ENCODE peak calls at places on chromosomes 2 and 18, in seven cellular contexts. One of them, this sample, is unnamed.

GRCh38 chr18:37309059-37309458 is 256.5 kb downstream of the CELF4 start:
- DNase-seq in uterus: no peak
- DNase-seq in activated B cell treated with CpG ODN at 0.5 μM for 24 hours: no peak
- DNase-seq in GM23338: no peak
- DNase-seq in glutamatergic neuron: no peak
- DNase-seq in nephron progenitor cell: no peak
- DNase-seq in astrocyte of the cerebellum: no peak
- DNase-seq in this sample: no peak

GRCh38 chr18:10424576-10425314 is 29.7 kb upstream of the APCDD1 start:
- DNase-seq in uterus: peak; percentile 76
- DNase-seq in activated B cell treated with CpG ODN at 0.5 μM for 24 hours: no peak
- DNase-seq in GM23338: no peak
- DNase-seq in glutamatergic neuron: no peak
- DNase-seq in nephron progenitor cell: no peak
- DNase-seq in astrocyte of the cerebellum: no peak
- DNase-seq in this sample: no peak

GRCh38 chr2:154713605-154714004 is 15.1 kb downstream of the KCNJ3 start:
- DNase-seq in uterus: no peak
- DNase-seq in activated B cell treated with CpG ODN at 0.5 μM for 24 hours: no peak
- DNase-seq in GM23338: peak; percentile 4
- DNase-seq in glutamatergic neuron: peak; percentile 24
- DNase-seq in nephron progenitor cell: no peak
- DNase-seq in astrocyte of the cerebellum: no peak
- DNase-seq in this sample: no peak

GRCh38 chr18:658947-659533 is 1.6 kb downstream of the TYMS start:
- DNase-seq in uterus: no peak
- DNase-seq in activated B cell treated with CpG ODN at 0.5 μM for 24 hours: no peak
- DNase-seq in GM23338: no peak
- DNase-seq in glutamatergic neuron: no peak
- DNase-seq in nephron progenitor cell: no peak
- DNase-seq in astrocyte of the cerebellum: no peak
- DNase-seq in this sample: no peak

GRCh38 chr18:59493019-59493418 is 134.0 kb upstream of the LMAN1 start:
- DNase-seq in uterus: no peak
- DNase-seq in activated B cell treated with CpG ODN at 0.5 μM for 24 hours: no peak
- DNase-seq in GM23338: no peak
- DNase-seq in glutamatergic neuron: no peak
- DNase-seq in nephron progenitor cell: no peak
- DNase-seq in astrocyte of the cerebellum: no peak
- DNase-seq in this sample: no peak

GRCh38 chr2:213847316-213847715 is 563.1 kb downstream of the SPAG16 start:
- DNase-seq in uterus: no peak
- DNase-seq in activated B cell treated with CpG ODN at 0.5 μM for 24 hours: no peak
- DNase-seq in GM23338: no peak
- DNase-seq in glutamatergic neuron: no peak
- DNase-seq in nephron progenitor cell: no peak
- DNase-seq in astrocyte of the cerebellum: no peak
- DNase-seq in this sample: no peak

GRCh38 chr2:176122633-176123482 is at the start of gene HOXD9:
- DNase-seq in uterus: peak; percentile 81
- DNase-seq in activated B cell treated with CpG ODN at 0.5 μM for 24 hours: no peak
- DNase-seq in GM23338: no peak
- DNase-seq in glutamatergic neuron: peak; percentile 79
- DNase-seq in nephron progenitor cell: peak; percentile 76
- DNase-seq in astrocyte of the cerebellum: no peak
- DNase-seq in this sample: no peak

GRCh38 chr2:164847966-164848365 is 6.3 kb upstream of the COBLL1 start:
- DNase-seq in uterus: no peak
- DNase-seq in activated B cell treated with CpG ODN at 0.5 μM for 24 hours: no peak
- DNase-seq in GM23338: no peak
- DNase-seq in glutamatergic neuron: no peak
- DNase-seq in nephron progenitor cell: no peak
- DNase-seq in astrocyte of the cerebellum: no peak
- DNase-seq in this sample: no peak

GRCh38 chr2:69994166-69994565 is 32.7 kb upstream of the ASPRV1 start:
- DNase-seq in uterus: peak; percentile 1
- DNase-seq in activated B cell treated with CpG ODN at 0.5 μM for 24 hours: no peak
- DNase-seq in GM23338: no peak
- DNase-seq in glutamatergic neuron: no peak
- DNase-seq in nephron progenitor cell: no peak
- DNase-seq in astrocyte of the cerebellum: no peak
- DNase-seq in this sample: no peak

GRCh38 chr2:47034973-47035609 is 119.5 kb upstream of the MCFD2 start:
- DNase-seq in uterus: no peak
- DNase-seq in activated B cell treated with CpG ODN at 0.5 μM for 24 hours: peak; percentile 32
- DNase-seq in GM23338: peak; percentile 57
- DNase-seq in glutamatergic neuron: no peak
- DNase-seq in nephron progenitor cell: no peak
- DNase-seq in astrocyte of the cerebellum: peak; percentile 46
- DNase-seq in this sample: peak; percentile 83

GRCh38 chr18:74623047-74623816 is 25.6 kb downstream of the ZNF407 start:
- DNase-seq in uterus: no peak
- DNase-seq in activated B cell treated with CpG ODN at 0.5 μM for 24 hours: no peak
- DNase-seq in GM23338: peak; percentile 79
- DNase-seq in glutamatergic neuron: no peak
- DNase-seq in nephron progenitor cell: no peak
- DNase-seq in astrocyte of the cerebellum: no peak
- DNase-seq in this sample: no peak

GRCh38 chr2:229154381-229154780 is 116.7 kb downstream of the PID1 start:
- DNase-seq in uterus: no peak
- DNase-seq in activated B cell treated with CpG ODN at 0.5 μM for 24 hours: no peak
- DNase-seq in GM23338: no peak
- DNase-seq in glutamatergic neuron: no peak
- DNase-seq in nephron progenitor cell: no peak
- DNase-seq in astrocyte of the cerebellum: peak; percentile 87
- DNase-seq in this sample: no peak

GRCh38 chr2:55618025-55618648 is 715 bp upstream of the PPP4R3B start:
- DNase-seq in uterus: no peak
- DNase-seq in activated B cell treated with CpG ODN at 0.5 μM for 24 hours: no peak
- DNase-seq in GM23338: no peak
- DNase-seq in glutamatergic neuron: no peak
- DNase-seq in nephron progenitor cell: no peak
- DNase-seq in astrocyte of the cerebellum: no peak
- DNase-seq in this sample: no peak

GRCh38 chr2:55620123-55620779 is 2.8 kb upstream of the PPP4R3B start:
- DNase-seq in uterus: no peak
- DNase-seq in activated B cell treated with CpG ODN at 0.5 μM for 24 hours: no peak
- DNase-seq in GM23338: peak; percentile 55
- DNase-seq in glutamatergic neuron: peak; percentile 33
- DNase-seq in nephron progenitor cell: no peak
- DNase-seq in astrocyte of the cerebellum: no peak
- DNase-seq in this sample: no peak

GRCh38 chr2:55616509-55617159 is 788 bp downstream of the PPP4R3B start:
- DNase-seq in uterus: no peak
- DNase-seq in activated B cell treated with CpG ODN at 0.5 μM for 24 hours: no peak
- DNase-seq in GM23338: peak; percentile 49
- DNase-seq in glutamatergic neuron: no peak
- DNase-seq in nephron progenitor cell: no peak
- DNase-seq in astrocyte of the cerebellum: peak; percentile 52
- DNase-seq in this sample: no peak

GRCh38 chr2:55618649-55619055 is 1.2 kb upstream of the PPP4R3B start:
- DNase-seq in uterus: peak; percentile 37
- DNase-seq in activated B cell treated with CpG ODN at 0.5 μM for 24 hours: peak; percentile 29
- DNase-seq in GM23338: peak; percentile 73
- DNase-seq in glutamatergic neuron: peak; percentile 58
- DNase-seq in nephron progenitor cell: peak; percentile 41
- DNase-seq in astrocyte of the cerebellum: no peak
- DNase-seq in this sample: peak; percentile 69

DNA sequence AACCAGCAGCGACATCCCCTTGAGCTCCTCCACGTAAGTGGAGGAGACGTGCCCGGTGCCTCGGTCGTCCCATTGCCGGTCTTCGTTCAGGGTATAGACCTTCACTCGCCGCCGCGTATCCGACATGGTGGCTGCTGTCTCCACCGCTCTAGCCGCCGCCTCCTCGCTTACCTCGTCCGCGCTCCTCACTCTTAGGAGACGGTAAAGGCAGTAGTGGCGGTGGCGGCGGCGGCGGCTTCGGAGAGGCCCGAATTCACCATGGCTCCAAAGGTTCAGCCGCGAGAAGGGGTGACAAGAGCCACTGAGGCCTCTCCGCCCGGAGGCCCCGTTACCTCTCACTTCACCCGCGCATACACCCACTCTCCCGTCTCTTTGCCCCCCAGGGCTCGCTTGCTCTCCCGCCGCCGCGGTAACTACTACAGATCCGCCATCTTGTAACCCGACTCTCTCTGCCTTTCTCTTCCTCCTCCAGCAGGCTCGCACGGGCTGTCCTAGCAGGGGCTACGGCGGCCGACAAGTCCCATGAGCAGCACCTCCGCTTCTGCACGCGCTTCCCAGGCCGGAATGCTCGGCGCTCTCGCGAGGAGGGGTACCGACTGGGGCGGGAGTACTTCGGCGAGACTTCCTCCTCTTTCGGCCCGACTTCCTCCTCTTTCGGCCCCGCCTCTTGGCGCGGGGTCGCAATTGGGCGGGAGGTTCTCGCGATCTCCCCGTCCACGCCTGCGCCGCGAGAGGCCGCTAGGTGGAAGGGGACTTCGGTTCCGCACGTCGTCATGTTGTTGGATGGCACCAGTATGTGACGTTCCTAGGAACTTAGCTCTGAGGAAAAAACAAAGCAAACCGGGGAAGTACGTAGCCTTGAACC is at the start of gene PPP4R3B:
- DNase-seq in uterus: peak; percentile 100
- DNase-seq in activated B cell treated with CpG ODN at 0.5 μM for 24 hours: peak; percentile 96
- DNase-seq in GM23338: peak; percentile 99
- DNase-seq in glutamatergic neuron: peak; percentile 98
- DNase-seq in nephron progenitor cell: peak; percentile 96
- DNase-seq in astrocyte of the cerebellum: peak; percentile 99
- DNase-seq in this sample: peak; percentile 98
- TF ChIP-seq CTCF in uterus: peak; percentile 31
- TF ChIP-seq CTCF in activated B cell treated with CpG ODN at 0.5 μM for 24 hours: no peak
- TF ChIP-seq CTCF in GM23338: peak; percentile 19
- TF ChIP-seq CTCF in glutamatergic neuron: peak; percentile 67
- TF ChIP-seq CTCF in nephron progenitor cell: no peak
- TF ChIP-seq CTCF in astrocyte of the cerebellum: peak; percentile 59
- TF ChIP-seq CTCF in this sample: no peak

DNA sequence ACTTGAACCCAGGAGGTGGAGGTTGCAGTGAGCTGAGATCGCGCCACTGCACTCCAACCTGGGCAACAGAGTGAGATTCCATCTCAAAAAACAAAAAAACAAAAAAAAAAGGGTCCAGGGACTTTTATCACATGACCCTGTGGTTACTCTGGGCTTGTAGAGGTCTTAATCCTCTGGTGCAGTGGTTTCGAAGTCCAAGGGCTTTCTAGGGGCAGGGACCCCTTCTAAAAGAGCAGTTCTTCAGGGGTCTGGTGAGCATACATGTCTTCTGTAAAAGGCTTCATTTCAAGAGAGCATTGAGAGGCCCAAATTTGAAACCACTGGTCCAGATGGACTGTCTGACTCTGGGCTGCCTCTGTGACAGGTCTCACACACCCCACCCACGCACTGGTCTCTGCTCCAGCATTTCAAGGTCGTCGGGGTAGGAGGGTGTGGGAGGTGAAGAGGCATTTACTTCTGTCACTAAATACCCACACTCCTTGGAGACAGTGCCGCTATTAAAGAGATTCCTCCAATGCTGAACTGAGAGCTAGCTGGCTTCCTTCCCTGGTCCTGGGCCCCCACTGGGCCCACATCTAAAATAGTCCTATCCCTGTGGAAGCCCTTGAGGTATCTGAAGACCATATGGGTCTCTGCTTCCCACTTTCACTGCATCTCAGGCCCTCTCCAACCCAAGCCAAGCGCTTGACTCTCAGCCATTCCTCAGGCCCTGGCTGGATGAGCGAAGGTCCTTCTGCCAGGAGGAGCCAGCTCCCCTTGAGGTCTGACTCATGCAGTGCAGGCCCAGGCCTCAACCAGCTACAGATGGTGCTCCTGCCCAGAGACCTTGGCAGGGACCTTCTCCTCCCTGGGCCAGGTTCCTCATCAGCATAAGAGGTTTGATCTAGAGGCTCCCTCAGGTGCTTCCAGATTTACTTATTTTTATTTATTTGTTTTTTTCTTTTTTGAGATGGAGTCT is 44.8 kb downstream of the PAX8 start:
- DNase-seq in uterus: no peak
- DNase-seq in activated B cell treated with CpG ODN at 0.5 μM for 24 hours: no peak
- DNase-seq in GM23338: no peak
- DNase-seq in glutamatergic neuron: no peak
- DNase-seq in nephron progenitor cell: no peak
- DNase-seq in astrocyte of the cerebellum: no peak
- DNase-seq in this sample: no peak
- TF ChIP-seq CTCF in uterus: no peak
- TF ChIP-seq CTCF in activated B cell treated with CpG ODN at 0.5 μM for 24 hours: no peak
- TF ChIP-seq CTCF in GM23338: peak; percentile 2
- TF ChIP-seq CTCF in glutamatergic neuron: no peak
- TF ChIP-seq CTCF in nephron progenitor cell: peak; percentile 15
- TF ChIP-seq CTCF in astrocyte of the cerebellum: peak; percentile 34
- TF ChIP-seq CTCF in this sample: peak; percentile 34

GRCh38 chr18:63511285-63511684 is 30.9 kb upstream of the SERPINB12 start:
- DNase-seq in uterus: no peak
- DNase-seq in activated B cell treated with CpG ODN at 0.5 μM for 24 hours: no peak
- DNase-seq in GM23338: peak; percentile 94
- DNase-seq in glutamatergic neuron: peak; percentile 42
- DNase-seq in nephron progenitor cell: peak; percentile 41
- DNase-seq in astrocyte of the cerebellum: peak; percentile 13
- DNase-seq in this sample: no peak
- TF ChIP-seq CTCF in uterus: peak; percentile 25
- TF ChIP-seq CTCF in activated B cell treated with CpG ODN at 0.5 μM for 24 hours: no peak
- TF ChIP-seq CTCF in GM23338: peak; percentile 76
- TF ChIP-seq CTCF in glutamatergic neuron: peak; percentile 75
- TF ChIP-seq CTCF in nephron progenitor cell: peak; percentile 67
- TF ChIP-seq CTCF in astrocyte of the cerebellum: peak; percentile 72
- TF ChIP-seq CTCF in this sample: no peak

GRCh38 chr2:129103922-129104878 is 785.5 kb upstream of the HS6ST1 start:
- DNase-seq in uterus: no peak
- DNase-seq in activated B cell treated with CpG ODN at 0.5 μM for 24 hours: no peak
- DNase-seq in GM23338: no peak
- DNase-seq in glutamatergic neuron: peak; percentile 16
- DNase-seq in nephron progenitor cell: no peak
- DNase-seq in astrocyte of the cerebellum: no peak
- DNase-seq in this sample: no peak

DNA sequence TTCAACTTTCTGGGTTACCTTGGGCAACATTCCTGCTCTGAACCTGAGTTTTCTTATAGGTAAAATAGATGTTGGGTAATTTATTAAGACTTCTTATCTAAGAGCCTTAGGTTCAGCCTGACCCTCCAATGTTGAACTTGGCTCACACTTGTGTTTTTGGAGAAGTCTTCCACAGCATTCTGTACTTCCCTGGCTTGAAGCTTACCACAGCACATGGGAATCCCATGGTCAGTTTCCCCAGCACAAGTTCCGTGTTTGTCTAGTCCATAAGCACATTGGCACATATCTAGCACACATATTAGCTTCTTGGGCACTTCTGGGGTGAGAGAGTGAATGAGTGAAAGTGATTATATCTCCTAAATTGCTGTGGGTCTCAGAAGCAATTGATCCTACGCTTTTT is 782.5 kb upstream of the HS6ST1 start:
- DNase-seq in uterus: no peak
- DNase-seq in activated B cell treated with CpG ODN at 0.5 μM for 24 hours: no peak
- DNase-seq in GM23338: no peak
- DNase-seq in glutamatergic neuron: no peak
- DNase-seq in nephron progenitor cell: no peak
- DNase-seq in astrocyte of the cerebellum: no peak
- DNase-seq in this sample: no peak
- TF ChIP-seq CTCF in uterus: no peak
- TF ChIP-seq CTCF in activated B cell treated with CpG ODN at 0.5 μM for 24 hours: no peak
- TF ChIP-seq CTCF in GM23338: no peak
- TF ChIP-seq CTCF in glutamatergic neuron: no peak
- TF ChIP-seq CTCF in nephron progenitor cell: no peak
- TF ChIP-seq CTCF in astrocyte of the cerebellum: no peak
- TF ChIP-seq CTCF in this sample: no peak

GRCh38 chr2:151640087-151640486 is 94.2 kb downstream of the NEB start:
- DNase-seq in uterus: no peak
- DNase-seq in activated B cell treated with CpG ODN at 0.5 μM for 24 hours: no peak
- DNase-seq in GM23338: peak; percentile 56
- DNase-seq in glutamatergic neuron: no peak
- DNase-seq in nephron progenitor cell: no peak
- DNase-seq in astrocyte of the cerebellum: no peak
- DNase-seq in this sample: no peak
- TF ChIP-seq CTCF in uterus: no peak
- TF ChIP-seq CTCF in activated B cell treated with CpG ODN at 0.5 μM for 24 hours: no peak
- TF ChIP-seq CTCF in GM23338: no peak
- TF ChIP-seq CTCF in glutamatergic neuron: peak; percentile 34
- TF ChIP-seq CTCF in nephron progenitor cell: no peak
- TF ChIP-seq CTCF in astrocyte of the cerebellum: no peak
- TF ChIP-seq CTCF in this sample: no peak

This sample was measured in right atrium auricular region.